ENCODE peak calls at places on chromosomes 1 and 21, in eight cellular contexts. One of them, this sample, is unnamed.

GRCh38 chr1:15328785-15329480 is 80.8 kb upstream of the EFHD2 start:
- DNase-seq in activated CD4-positive, CD25-positive, alpha-beta regulatory T cell treated with anti-CD3 and anti-CD28 coated beads, Interleukin-2, amount 50 U/mL, for 16 hours: no peak
- DNase-seq in glutamatergic neuron: no peak
- DNase-seq in stimulated activated CD8-positive, alpha-beta memory T cell treated with anti-CD3 and anti-CD28 coated beads, Interleukin-7, amount 100 ng/mL, for 48 hours: no peak
- DNase-seq in adrenal gland: peak
- DNase-seq in CD4-positive, alpha-beta memory T cell: no peak
- DNase-seq in H54: no peak
- DNase-seq in ureter: peak
- DNase-seq in this sample: no peak

GRCh38 chr1:83554174-83554573 is 444.8 kb downstream of the TTLL7 start:
- DNase-seq in stimulated activated CD8-positive, alpha-beta memory T cell treated with anti-CD3 and anti-CD28 coated beads, Interleukin-7, amount 100 ng/mL, for 48 hours: no peak
- DNase-seq in CD4-positive, alpha-beta memory T cell: no peak
- DNase-seq in glutamatergic neuron: no peak
- DNase-seq in activated CD4-positive, CD25-positive, alpha-beta regulatory T cell treated with anti-CD3 and anti-CD28 coated beads, Interleukin-2, amount 50 U/mL, for 16 hours: no peak
- DNase-seq in adrenal gland: no peak
- DNase-seq in ureter: no peak
- DNase-seq in H54: no peak
- DNase-seq in this sample: no peak

GRCh38 chr1:79040424-79041089 is 34.0 kb upstream of the ADGRL4 start:
- DNase-seq in CD4-positive, alpha-beta memory T cell: no peak
- DNase-seq in activated CD4-positive, CD25-positive, alpha-beta regulatory T cell treated with anti-CD3 and anti-CD28 coated beads, Interleukin-2, amount 50 U/mL, for 16 hours: no peak
- DNase-seq in ureter: no peak
- DNase-seq in glutamatergic neuron: no peak
- DNase-seq in stimulated activated CD8-positive, alpha-beta memory T cell treated with anti-CD3 and anti-CD28 coated beads, Interleukin-7, amount 100 ng/mL, for 48 hours: no peak
- DNase-seq in H54: no peak
- DNase-seq in adrenal gland: no peak
- DNase-seq in this sample: no peak

GRCh38 chr1:26097696-26098095 is 13.9 kb upstream of the PDIK1L start:
- DNase-seq in adrenal gland: no peak
- DNase-seq in ureter: no peak
- DNase-seq in H54: peak
- DNase-seq in glutamatergic neuron: no peak
- DNase-seq in CD4-positive, alpha-beta memory T cell: no peak
- DNase-seq in activated CD4-positive, CD25-positive, alpha-beta regulatory T cell treated with anti-CD3 and anti-CD28 coated beads, Interleukin-2, amount 50 U/mL, for 16 hours: no peak
- DNase-seq in stimulated activated CD8-positive, alpha-beta memory T cell treated with anti-CD3 and anti-CD28 coated beads, Interleukin-7, amount 100 ng/mL, for 48 hours: no peak
- DNase-seq in this sample: no peak

GRCh38 chr1:59184506-59184905 is 112.4 kb upstream of the FGGY start:
- DNase-seq in ureter: no peak
- DNase-seq in CD4-positive, alpha-beta memory T cell: no peak
- DNase-seq in activated CD4-positive, CD25-positive, alpha-beta regulatory T cell treated with anti-CD3 and anti-CD28 coated beads, Interleukin-2, amount 50 U/mL, for 16 hours: no peak
- DNase-seq in adrenal gland: no peak
- DNase-seq in H54: no peak
- DNase-seq in glutamatergic neuron: no peak
- DNase-seq in stimulated activated CD8-positive, alpha-beta memory T cell treated with anti-CD3 and anti-CD28 coated beads, Interleukin-7, amount 100 ng/mL, for 48 hours: no peak
- DNase-seq in this sample: no peak

GRCh38 chr1:243507672-243508302 is 251.9 kb downstream of the SDCCAG8 start:
- DNase-seq in adrenal gland: no peak
- DNase-seq in stimulated activated CD8-positive, alpha-beta memory T cell treated with anti-CD3 and anti-CD28 coated beads, Interleukin-7, amount 100 ng/mL, for 48 hours: no peak
- DNase-seq in activated CD4-positive, CD25-positive, alpha-beta regulatory T cell treated with anti-CD3 and anti-CD28 coated beads, Interleukin-2, amount 50 U/mL, for 16 hours: no peak
- DNase-seq in H54: no peak
- DNase-seq in CD4-positive, alpha-beta memory T cell: no peak
- DNase-seq in ureter: no peak
- DNase-seq in glutamatergic neuron: no peak
- DNase-seq in this sample: no peak

GRCh38 chr1:9717193-9718005 is 65.9 kb downstream of the PIK3CD start:
- DNase-seq in glutamatergic neuron: peak
- DNase-seq in activated CD4-positive, CD25-positive, alpha-beta regulatory T cell treated with anti-CD3 and anti-CD28 coated beads, Interleukin-2, amount 50 U/mL, for 16 hours: peak
- DNase-seq in H54: no peak
- DNase-seq in ureter: peak
- DNase-seq in stimulated activated CD8-positive, alpha-beta memory T cell treated with anti-CD3 and anti-CD28 coated beads, Interleukin-7, amount 100 ng/mL, for 48 hours: peak
- DNase-seq in CD4-positive, alpha-beta memory T cell: peak
- DNase-seq in adrenal gland: peak
- DNase-seq in this sample: no peak

GRCh38 chr1:43315481-43315880 is 14.7 kb downstream of the TIE1 start:
- DNase-seq in activated CD4-positive, CD25-positive, alpha-beta regulatory T cell treated with anti-CD3 and anti-CD28 coated beads, Interleukin-2, amount 50 U/mL, for 16 hours: no peak
- DNase-seq in stimulated activated CD8-positive, alpha-beta memory T cell treated with anti-CD3 and anti-CD28 coated beads, Interleukin-7, amount 100 ng/mL, for 48 hours: no peak
- DNase-seq in adrenal gland: no peak
- DNase-seq in H54: no peak
- DNase-seq in CD4-positive, alpha-beta memory T cell: no peak
- DNase-seq in glutamatergic neuron: no peak
- DNase-seq in ureter: no peak
- DNase-seq in this sample: no peak

GRCh38 chr1:202659541-202659940 is 50.7 kb downstream of the SYT2 start:
- DNase-seq in stimulated activated CD8-positive, alpha-beta memory T cell treated with anti-CD3 and anti-CD28 coated beads, Interleukin-7, amount 100 ng/mL, for 48 hours: no peak
- DNase-seq in ureter: no peak
- DNase-seq in adrenal gland: no peak
- DNase-seq in CD4-positive, alpha-beta memory T cell: no peak
- DNase-seq in H54: no peak
- DNase-seq in glutamatergic neuron: no peak
- DNase-seq in activated CD4-positive, CD25-positive, alpha-beta regulatory T cell treated with anti-CD3 and anti-CD28 coated beads, Interleukin-2, amount 50 U/mL, for 16 hours: no peak
- DNase-seq in this sample: no peak

GRCh38 chr21:43330306-43330881 is 96.5 kb downstream of the SIK1 start:
- DNase-seq in H54: no peak
- DNase-seq in glutamatergic neuron: no peak
- DNase-seq in ureter: no peak
- DNase-seq in adrenal gland: no peak
- DNase-seq in CD4-positive, alpha-beta memory T cell: no peak
- DNase-seq in activated CD4-positive, CD25-positive, alpha-beta regulatory T cell treated with anti-CD3 and anti-CD28 coated beads, Interleukin-2, amount 50 U/mL, for 16 hours: no peak
- DNase-seq in stimulated activated CD8-positive, alpha-beta memory T cell treated with anti-CD3 and anti-CD28 coated beads, Interleukin-7, amount 100 ng/mL, for 48 hours: no peak
- DNase-seq in this sample: no peak

GRCh38 chr21:44958471-44959191 is 18.8 kb downstream of the SLX9 start:
- DNase-seq in H54: peak
- DNase-seq in ureter: peak
- DNase-seq in CD4-positive, alpha-beta memory T cell: no peak
- DNase-seq in glutamatergic neuron: peak
- DNase-seq in adrenal gland: peak
- DNase-seq in activated CD4-positive, CD25-positive, alpha-beta regulatory T cell treated with anti-CD3 and anti-CD28 coated beads, Interleukin-2, amount 50 U/mL, for 16 hours: no peak
- DNase-seq in stimulated activated CD8-positive, alpha-beta memory T cell treated with anti-CD3 and anti-CD28 coated beads, Interleukin-7, amount 100 ng/mL, for 48 hours: no peak
- DNase-seq in this sample: no peak

GRCh38 chr1:218284377-218284916 is 646 bp upstream of the RRP15 start:
- DNase-seq in H54: no peak
- DNase-seq in stimulated activated CD8-positive, alpha-beta memory T cell treated with anti-CD3 and anti-CD28 coated beads, Interleukin-7, amount 100 ng/mL, for 48 hours: no peak
- DNase-seq in CD4-positive, alpha-beta memory T cell: no peak
- DNase-seq in ureter: no peak
- DNase-seq in glutamatergic neuron: peak
- DNase-seq in activated CD4-positive, CD25-positive, alpha-beta regulatory T cell treated with anti-CD3 and anti-CD28 coated beads, Interleukin-2, amount 50 U/mL, for 16 hours: no peak
- DNase-seq in adrenal gland: no peak
- DNase-seq in this sample: no peak

GRCh38 chr21:28445081-28445830 is 547.4 kb downstream of the LTN1 start:
- DNase-seq in activated CD4-positive, CD25-positive, alpha-beta regulatory T cell treated with anti-CD3 and anti-CD28 coated beads, Interleukin-2, amount 50 U/mL, for 16 hours: no peak
- DNase-seq in glutamatergic neuron: no peak
- DNase-seq in adrenal gland: no peak
- DNase-seq in stimulated activated CD8-positive, alpha-beta memory T cell treated with anti-CD3 and anti-CD28 coated beads, Interleukin-7, amount 100 ng/mL, for 48 hours: no peak
- DNase-seq in CD4-positive, alpha-beta memory T cell: no peak
- DNase-seq in ureter: no peak
- DNase-seq in H54: no peak
- DNase-seq in this sample: no peak

GRCh38 chr1:240683576-240683975 is 71.6 kb upstream of the GREM2 start:
- DNase-seq in glutamatergic neuron: no peak
- DNase-seq in stimulated activated CD8-positive, alpha-beta memory T cell treated with anti-CD3 and anti-CD28 coated beads, Interleukin-7, amount 100 ng/mL, for 48 hours: no peak
- DNase-seq in ureter: no peak
- DNase-seq in activated CD4-positive, CD25-positive, alpha-beta regulatory T cell treated with anti-CD3 and anti-CD28 coated beads, Interleukin-2, amount 50 U/mL, for 16 hours: no peak
- DNase-seq in CD4-positive, alpha-beta memory T cell: no peak
- DNase-seq in H54: no peak
- DNase-seq in adrenal gland: no peak
- DNase-seq in this sample: no peak

GRCh38 chr1:109823543-109824348 is 60.0 kb upstream of the EPS8L3 start:
- DNase-seq in H54: no peak
- DNase-seq in CD4-positive, alpha-beta memory T cell: no peak
- DNase-seq in activated CD4-positive, CD25-positive, alpha-beta regulatory T cell treated with anti-CD3 and anti-CD28 coated beads, Interleukin-2, amount 50 U/mL, for 16 hours: no peak
- DNase-seq in glutamatergic neuron: no peak
- DNase-seq in adrenal gland: peak
- DNase-seq in ureter: no peak
- DNase-seq in stimulated activated CD8-positive, alpha-beta memory T cell treated with anti-CD3 and anti-CD28 coated beads, Interleukin-7, amount 100 ng/mL, for 48 hours: no peak
- DNase-seq in this sample: no peak

GRCh38 chr1:916173-917075 is 7.3 kb upstream of the SAMD11 start:
- DNase-seq in ureter: no peak
- DNase-seq in stimulated activated CD8-positive, alpha-beta memory T cell treated with anti-CD3 and anti-CD28 coated beads, Interleukin-7, amount 100 ng/mL, for 48 hours: no peak
- DNase-seq in activated CD4-positive, CD25-positive, alpha-beta regulatory T cell treated with anti-CD3 and anti-CD28 coated beads, Interleukin-2, amount 50 U/mL, for 16 hours: no peak
- DNase-seq in adrenal gland: peak
- DNase-seq in CD4-positive, alpha-beta memory T cell: no peak
- DNase-seq in glutamatergic neuron: peak
- DNase-seq in H54: no peak
- DNase-seq in this sample: no peak

GRCh38 chr1:246149543-246149942 is 357.5 kb downstream of the SMYD3 start:
- DNase-seq in glutamatergic neuron: no peak
- DNase-seq in ureter: no peak
- DNase-seq in CD4-positive, alpha-beta memory T cell: no peak
- DNase-seq in H54: no peak
- DNase-seq in activated CD4-positive, CD25-positive, alpha-beta regulatory T cell treated with anti-CD3 and anti-CD28 coated beads, Interleukin-2, amount 50 U/mL, for 16 hours: no peak
- DNase-seq in adrenal gland: no peak
- DNase-seq in stimulated activated CD8-positive, alpha-beta memory T cell treated with anti-CD3 and anti-CD28 coated beads, Interleukin-7, amount 100 ng/mL, for 48 hours: no peak
- DNase-seq in this sample: no peak

GRCh38 chr1:903721-904270 is 19.9 kb upstream of the SAMD11 start:
- DNase-seq in H54: peak
- DNase-seq in activated CD4-positive, CD25-positive, alpha-beta regulatory T cell treated with anti-CD3 and anti-CD28 coated beads, Interleukin-2, amount 50 U/mL, for 16 hours: no peak
- DNase-seq in stimulated activated CD8-positive, alpha-beta memory T cell treated with anti-CD3 and anti-CD28 coated beads, Interleukin-7, amount 100 ng/mL, for 48 hours: no peak
- DNase-seq in adrenal gland: peak
- DNase-seq in CD4-positive, alpha-beta memory T cell: no peak
- DNase-seq in glutamatergic neuron: peak
- DNase-seq in ureter: peak
- DNase-seq in this sample: no peak

GRCh38 chr1:47757226-47757975 is 239.8 kb downstream of the TRABD2B start:
- DNase-seq in H54: no peak
- DNase-seq in activated CD4-positive, CD25-positive, alpha-beta regulatory T cell treated with anti-CD3 and anti-CD28 coated beads, Interleukin-2, amount 50 U/mL, for 16 hours: no peak
- DNase-seq in adrenal gland: no peak
- DNase-seq in glutamatergic neuron: no peak
- DNase-seq in stimulated activated CD8-positive, alpha-beta memory T cell treated with anti-CD3 and anti-CD28 coated beads, Interleukin-7, amount 100 ng/mL, for 48 hours: no peak
- DNase-seq in CD4-positive, alpha-beta memory T cell: no peak
- DNase-seq in ureter: no peak
- DNase-seq in this sample: no peak

This sample was measured in NCI-H1417 treated with DMSO at 0.1 percent for 48 hours.